ENCODE peak calls at places on chromosomes 2 and 18, in eight cellular contexts. Z is uterus, M is tibial artery, F is fibroblast of lung, U is stomach, S is hepatocyte, O is ovary, V is spleen. L is an unnamed sample. For H3K4me1, the result is how much of the 10 kb centered on the place peaks cover.

GRCh38 chr2:164839914-164840457 is 1.6 kb downstream of the COBLL1 start:
- DNase-seq in V (no peak), S (peak), Z (no peak), O (no peak), U (no peak), F (peak), M (no peak), L (no peak)

GRCh38 chr2:105952131-105952530 is 207.4 kb downstream of the NCK2 start:
- DNase-seq in Z (no peak), O (no peak), M (no peak), F (no peak), V (no peak), S (no peak), U (no peak), L (no peak)

GRCh38 chr2:12718662-12719399 is 2.1 kb downstream of the TRIB2 start:
- DNase-seq in U (no peak), S (peak), F (peak), O (peak), M (no peak), V (peak), Z (no peak), L (no peak)

GRCh38 chr2:132479140-132479539 is 62.5 kb downstream of the GPR39 start:
- DNase-seq in V (no peak), F (peak), S (no peak), O (no peak), Z (no peak), U (no peak), M (no peak), L (no peak)

GRCh38 chr2:86037141-86037794 is 68.4 kb downstream of the POLR1A start:
- DNase-seq in O (peak), M (peak), F (peak), S (no peak), Z (peak), U (peak), V (peak), L (peak)

GRCh38 chr2:179857236-179857635 is 4.2 kb downstream of the ZNF385B start:
- DNase-seq in V (no peak), F (no peak), M (no peak), Z (no peak), U (no peak), O (no peak), S (no peak), L (no peak)

GRCh38 chr2:232876071-232876977 is 6.3 kb downstream of the SNORC start:
- DNase-seq in U (peak), O (no peak), S (peak), Z (no peak), V (no peak), F (peak), M (peak), L (peak)

GRCh38 chr2:172858473-172858745 is 122.8 kb downstream of the RAPGEF4 start:
- DNase-seq in V (no peak), F (peak), S (no peak), Z (no peak), M (no peak), O (no peak), U (no peak), L (no peak)

GRCh38 chr2:113832795-113833194 is 57.1 kb upstream of the ACTR3 start:
- DNase-seq in Z (no peak), M (no peak), O (no peak), U (no peak), V (no peak), F (no peak), S (no peak), L (no peak)

GRCh38 chr2:156909983-156910382 is 347.5 kb upstream of the GALNT5 start:
- DNase-seq in M (no peak), S (no peak), V (no peak), O (no peak), U (no peak), F (no peak), Z (no peak), L (no peak)

GRCh38 chr18:12839057-12839525 is 44.9 kb downstream of the PTPN2 start:
- DNase-seq in S (no peak), F (no peak), O (no peak), U (no peak), Z (no peak), V (no peak), M (no peak), L (no peak)

GRCh38 chr2:218878941-218879761 is 1.5 kb upstream of the WNT10A start:
- DNase-seq in U (no peak), Z (no peak), O (no peak), V (peak), F (no peak), S (no peak), M (no peak), L (peak)

GRCh38 chr2:180124273-180124881 is 117.3 kb upstream of the CWC22 start:
- DNase-seq in O (no peak), F (peak), M (no peak), S (peak), V (no peak), Z (no peak), U (no peak), L (no peak)

GRCh38 chr2:160043265-160043664 is 19.1 kb downstream of the PLA2R1 start:
- DNase-seq in U (no peak), V (no peak), Z (no peak), M (no peak), O (no peak), F (peak), S (no peak), L (no peak)

GRCh38 chr2:145842002-145842401 is 1322.1 kb upstream of the ZEB2 start:
- DNase-seq in U (no peak), M (no peak), F (no peak), O (no peak), Z (no peak), S (no peak), V (no peak), L (no peak)

GRCh38 chr18:48547456-48548403 is 8.9 kb downstream of the CTIF start:
- DNase-seq in O (no peak), Z (no peak), V (no peak), S (peak), U (no peak), F (peak), M (peak), L (no peak)

GRCh38 chr18:48815182-48815520 is 135.6 kb downstream of the SMAD7 start:
- DNase-seq in F (no peak), O (no peak), Z (no peak), S (no peak), V (no peak), U (no peak), M (peak), L (peak)

GRCh38 chr2:44100351-44100750 is 68.3 kb upstream of the PPM1B start:
- DNase-seq in M (peak), O (peak), S (peak), U (peak), V (no peak), F (peak), Z (peak), L (peak)

GRCh38 chr2:3638456-3638810 is 19.6 kb upstream of the ALLC start:
- DNase-seq in F (no peak), Z (peak), V (peak), M (no peak), U (peak), O (no peak), S (no peak), L (peak)

GRCh38 chr2:11748018-11748860 is 1.8 kb downstream of the LPIN1 start:
- DNase-seq in V (no peak), Z (no peak), S (no peak), U (no peak), O (no peak), M (no peak), F (no peak), L (no peak)

GRCh38 chr2:235917506-235917905 is 250.7 kb downstream of the GBX2 start:
- DNase-seq in U (no peak), O (no peak), M (no peak), Z (no peak), V (no peak), S (no peak), F (no peak), L (no peak)

GRCh38 chr18:51503351-51503750 is 305.9 kb upstream of the MEX3C start:
- DNase-seq in F (no peak), Z (no peak), S (no peak), O (no peak), V (no peak), U (no peak), M (no peak), L (no peak)

GRCh38 chr2:109185801-109186570 is 57.0 kb downstream of the SH3RF3 start:
- DNase-seq in U (no peak), S (no peak), V (no peak), O (peak), F (peak), Z (peak), M (peak), L (peak)

GRCh38 chr2:68739261-68740183 is 4.9 kb downstream of the ARHGAP25 start:
- DNase-seq in Z (no peak), F (no peak), S (no peak), O (no peak), V (no peak), U (no peak), M (no peak), L (no peak)

GRCh38 chr2:175726213-175726612 is 275.9 kb downstream of the LNPK start:
- DNase-seq in Z (no peak), O (no peak), V (no peak), U (no peak), F (peak), M (no peak), S (no peak), L (no peak)

GRCh38 chr2:39411186-39411944 is 25.7 kb downstream of the MAP4K3 start:
- DNase-seq in S (peak), O (no peak), U (no peak), Z (no peak), F (peak), V (no peak), M (no peak), L (no peak)

GRCh38 chr2:172672114-172672513 is 63.5 kb upstream of the RAPGEF4 start:
- DNase-seq in S (no peak), V (no peak), U (no peak), M (no peak), Z (no peak), O (no peak), F (peak), L (no peak)

GRCh38 chr2:147588191-147588590 is 256.6 kb upstream of the ACVR2A start:
- DNase-seq in V (no peak), M (no peak), O (no peak), F (peak), U (no peak), S (no peak), Z (no peak), L (no peak)

GRCh38 chr2:223846524-223846923 is 9.1 kb upstream of the AP1S3 start:
- DNase-seq in U (no peak), F (peak), Z (no peak), V (no peak), S (no peak), O (no peak), M (no peak), L (no peak)

GRCh38 chr18:59900222-59901128 is 679 bp downstream of the PMAIP1 start:
- DNase-seq in O (no peak), F (peak), U (peak), V (peak), Z (peak), S (peak), M (no peak), L (peak)

GRCh38 chr2:196233033-196233807 is 61.8 kb upstream of the STK17B start:
- DNase-seq in M (no peak), Z (no peak), U (peak), V (no peak), F (peak), O (no peak), S (peak), L (peak)
- H3K27ac ChIP-seq in M (peak), Z (no peak), U (peak), V (peak), F (peak), O (no peak), S (peak), L (peak)

GRCh38 chr2:101040761-101041160 is 38.7 kb downstream of the RPL31 start:
- DNase-seq in O (no peak), U (no peak), M (no peak), V (no peak), Z (no peak), F (no peak), S (no peak), L (no peak)
- H3K4me1 ChIP-seq in O (under half), U (under half), M (under half), V (half or more), Z (under half), F (under half), S (under half), L (under half)

GRCh38 chr2:238855891-238856580 is 8.2 kb downstream of the TWIST2 start:
- DNase-seq in V (no peak), U (no peak), O (no peak), F (no peak), Z (no peak), S (no peak), M (no peak), L (no peak)
- H3K4me3 ChIP-seq in V (no peak), U (no peak), O (no peak), F (peak), Z (no peak), S (no peak), M (no peak), L (no peak)

GRCh38 chr18:9885170-9886004 is at the start of gene TXNDC2:
- DNase-seq in F (peak), V (no peak), Z (no peak), S (no peak), U (no peak), M (no peak), O (no peak), L (no peak)

GRCh38 chr18:9887992-9888391 is 2.2 kb downstream of the TXNDC2 start:
- DNase-seq in M (no peak), F (no peak), U (no peak), Z (no peak), V (no peak), S (no peak), O (no peak), L (no peak)

GRCh38 chr18:9886005-9886348 is 204 bp downstream of the TXNDC2 start:
- DNase-seq in U (no peak), F (no peak), S (no peak), Z (no peak), M (no peak), V (no peak), O (no peak), L (no peak)

GRCh38 chr18:9884090-9884489 is 1.7 kb upstream of the TXNDC2 start:
- DNase-seq in F (no peak), Z (no peak), S (no peak), O (no peak), M (no peak), U (no peak), V (no peak), L (no peak)

DNA sequence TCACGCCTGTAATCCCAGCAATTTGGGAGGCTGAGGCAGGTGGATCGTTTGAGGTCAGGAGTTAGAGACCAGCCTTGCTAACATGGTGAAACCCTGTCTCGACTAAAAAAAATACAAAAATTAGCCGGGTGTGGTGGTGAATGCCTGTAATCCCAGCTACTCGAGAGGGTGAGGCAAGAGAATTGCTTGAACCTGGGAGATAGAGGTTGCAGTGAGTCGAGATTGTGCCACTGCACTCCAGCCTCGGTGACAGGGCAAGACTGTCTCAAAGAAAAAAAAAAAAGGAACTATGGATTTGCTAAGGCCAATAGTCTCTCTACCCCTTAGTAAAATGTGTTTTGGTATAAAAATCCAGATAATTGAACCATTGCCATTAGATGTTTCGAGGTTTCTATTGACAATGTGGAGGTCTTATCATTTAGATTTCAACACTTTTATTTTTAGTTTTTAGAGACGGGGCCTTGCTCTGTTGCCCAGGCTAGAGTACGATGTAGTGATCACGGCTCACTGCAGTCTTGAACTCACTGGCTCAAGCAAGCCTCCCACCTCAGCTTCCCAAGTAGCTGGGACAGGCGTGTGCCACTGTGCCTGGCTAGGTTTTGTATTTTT is 1.1 kb upstream of the TXNDC2 start:
- DNase-seq in F (no peak), V (no peak), Z (no peak), S (no peak), O (no peak), U (no peak), M (no peak), L (no peak)
- H3K27ac ChIP-seq in F (no peak), V (no peak), Z (no peak), S (no peak), O (no peak), U (no peak), M (no peak), L (no peak)

L was measured in aorta.